ENCODE peak calls at places on chromosomes 4 and X, in four cellular contexts. H is GM12878, C is H1, M is HepG2. T is an unnamed sample.

GRCh38 chr4:146049802-146050201 is 111.2 kb upstream of the ZNF827 start:
- DNase-seq in M (no peak), C (no peak), H (peak; percentile 56), T (no peak)

GRCh38 chrX:71615954-71616353 is 2.4 kb downstream of the CXCR3 start:
- DNase-seq in H (no peak), C (no peak), M (no peak), T (no peak)

GRCh38 chr4:4855293-4856070 is 4.0 kb upstream of the MSX1 start:
- DNase-seq in M (no peak), H (no peak), C (no peak), T (no peak)

GRCh38 chrX:109635151-109635550 is 10.2 kb upstream of the KCNE5 start:
- DNase-seq in H (no peak), M (no peak), C (no peak), T (peak; percentile 9)

GRCh38 chr4:176833416-176833815 is 40.7 kb upstream of the VEGFC start:
- DNase-seq in C (no peak), M (no peak), H (no peak), T (no peak)

GRCh38 chrX:107716816-107717700 is 58.5 kb downstream of the TSC22D3 start:
- DNase-seq in C (peak; percentile 52), H (peak; percentile 64), M (no peak), T (no peak)

GRCh38 chr4:72690782-72691181 is 121.8 kb upstream of the ADAMTS3 start:
- DNase-seq in C (no peak), M (no peak), H (no peak), T (no peak)

GRCh38 chr4:41212221-41213203 is 1.8 kb downstream of the APBB2 start:
- DNase-seq in M (peak; percentile 64), H (peak; percentile 70), C (no peak), T (peak; percentile 22)

GRCh38 chr4:111961806-111962205 is 183.4 kb upstream of the FAM241A start:
- DNase-seq in M (no peak), H (no peak), C (no peak), T (no peak)

GRCh38 chr4:4289055-4289454 is 899 bp downstream of the LYAR start:
- DNase-seq in H (no peak), M (no peak), C (no peak), T (no peak)

GRCh38 chr4:1310031-1310795 is 20.5 kb downstream of the MAEA start:
- DNase-seq in C (no peak), M (no peak), H (no peak), T (no peak)

GRCh38 chr4:184805462-184806245 is 20.1 kb downstream of the ACSL1 start:
- DNase-seq in C (no peak), H (no peak), M (no peak), T (no peak)
- TF ChIP-seq SUZ12 in C (no peak), H (no peak), M (no peak), T (no peak)

DNA sequence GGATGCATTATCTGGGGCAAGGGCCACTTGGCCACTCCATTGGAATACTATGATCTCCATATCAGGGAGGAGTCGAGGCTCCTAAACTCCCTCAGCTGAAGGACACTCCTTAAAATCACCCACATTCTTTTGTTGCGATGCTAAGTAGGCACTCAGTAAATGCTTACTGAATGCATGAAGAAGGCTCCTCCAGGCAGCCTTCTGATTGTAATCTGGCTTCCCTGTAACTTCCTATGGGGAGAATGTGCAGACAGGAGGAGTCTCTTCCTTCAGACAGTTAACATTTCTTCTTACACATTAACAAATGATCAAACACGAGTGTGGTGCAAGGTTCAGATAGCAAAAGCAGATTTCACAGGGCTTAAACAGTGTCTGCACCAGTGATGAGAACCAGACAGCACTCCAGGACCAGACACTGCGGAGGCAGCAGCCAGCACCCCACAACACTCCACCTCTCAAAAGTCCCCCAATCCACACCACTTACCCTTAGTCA is 21.4 kb upstream of the USO1 start:
- DNase-seq in C (peak; percentile 41), M (peak; percentile 83), H (no peak), T (no peak)
- H3K9ac ChIP-seq in C (no peak overlapping the region), M (peak overlapping the region; percentile 57), H (no peak overlapping the region), T (no peak overlapping the region)

GRCh38 chrX:11755724-11756123 is 2.3 kb upstream of the MSL3 start:
- DNase-seq in H (no peak), M (peak; percentile 88), C (no peak), T (no peak)

GRCh38 chrX:11754958-11755645 is 2.9 kb upstream of the MSL3 start:
- DNase-seq in H (no peak), C (no peak), M (no peak), T (no peak)

GRCh38 chrX:11757729-11758399 is at the start of gene MSL3:
- DNase-seq in M (no peak), H (no peak), C (peak; percentile 57), T (no peak)

GRCh38 chrX:11757397-11757728 is 674 bp upstream of the MSL3 start:
- DNase-seq in M (no peak), C (no peak), H (no peak), T (no peak)

DNA sequence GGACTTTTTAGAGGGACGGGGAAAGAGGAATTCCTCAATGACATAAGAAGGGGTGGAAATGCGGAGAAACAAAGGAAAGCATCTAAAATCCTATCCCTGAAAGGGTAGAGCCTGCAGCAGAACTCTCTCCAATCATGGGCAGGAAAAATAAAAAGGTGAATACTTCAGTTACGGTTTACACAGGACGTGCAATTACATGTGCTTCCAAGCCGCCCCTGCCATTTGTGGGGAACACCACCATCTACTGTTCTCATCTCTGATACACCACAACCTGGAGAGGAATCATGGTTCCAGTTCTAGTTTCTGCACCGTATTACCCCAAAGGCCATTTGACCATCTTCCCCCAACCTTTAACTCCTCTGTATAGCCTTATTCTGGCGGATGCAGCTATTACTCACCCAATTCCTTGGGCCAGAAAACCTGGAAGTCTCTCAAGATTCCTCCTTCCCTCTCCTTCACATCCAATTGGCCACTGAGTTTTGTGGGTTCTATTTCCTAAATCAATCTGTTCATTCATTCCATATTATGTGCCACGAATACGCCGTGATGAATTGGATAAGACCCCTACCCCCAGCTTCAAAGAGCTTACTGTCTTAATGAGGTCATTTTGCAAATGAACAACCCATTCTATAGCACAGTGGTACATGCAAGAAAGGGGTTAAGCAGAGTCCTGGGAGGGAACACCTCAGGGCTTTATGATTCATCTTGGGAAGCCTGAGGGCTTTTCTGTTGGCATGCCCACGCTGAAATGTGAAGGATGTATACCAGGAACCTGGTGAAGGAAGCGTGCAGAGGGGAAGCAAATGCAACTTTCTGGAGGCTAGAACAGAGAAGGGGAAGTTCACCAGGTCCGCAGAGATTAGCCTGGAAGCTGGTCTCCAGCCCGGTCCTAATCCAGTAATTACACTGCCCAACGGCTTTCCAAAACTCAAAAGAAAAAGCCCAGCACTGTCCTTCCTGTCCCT is 1.4 kb upstream of the MSL3 start:
- DNase-seq in C (no peak), M (no peak), H (no peak), T (no peak)
- H3K4me3 ChIP-seq in C (no peak overlapping the region), M (no peak overlapping the region), H (peak overlapping the region; percentile 46), T (peak overlapping the region; percentile 55)

GRCh38 chr4:17981063-17981462 is 40.5 kb downstream of the LCORL start:
- DNase-seq in H (no peak), C (no peak), M (no peak), T (no peak)
- TF ChIP-seq SUZ12 in H (no peak), C (no peak), M (no peak), T (no peak)

T was measured in NT2/D1.